ENCODE peak calls at places on chromosomes 7 and 10, in four cellular contexts. M is tibial artery, E is right lobe of liver, P is A549. F is an unnamed sample.
A peak's percentile ranks its signal among the peaks of the same experiment; 100 is the strongest.

GRCh38 chr10:20185116-20185515 is 368.9 kb downstream of the PLXDC2 start:
- DNase-seq in M (no peak), E (no peak), P (no peak), F (no peak)

GRCh38 chr10:70996549-70996948 is 108.2 kb upstream of the PCBD1 start:
- DNase-seq in M (no peak), E (no peak), P (no peak), F (no peak)

GRCh38 chr7:129008645-129009414 is 46.1 kb downstream of the TNPO3 start:
- DNase-seq in M (no peak), E (no peak), P (no peak), F (no peak)

GRCh38 chr10:125000366-125001312 is 58.7 kb downstream of the ZRANB1 start:
- DNase-seq in M (peak; percentile 81), E (peak; percentile 18), P (no peak), F (no peak)

GRCh38 chr7:87144173-87144657 is 8.0 kb upstream of the DMTF1 start:
- DNase-seq in M (no peak), E (no peak), P (no peak), F (no peak)

GRCh38 chr10:70782401-70783055 is 2.6 kb downstream of the TBATA start:
- DNase-seq in M (no peak), E (no peak), P (no peak), F (no peak)

GRCh38 chr7:28739128-28739527 is 219.0 kb downstream of the TRIL start:
- DNase-seq in M (no peak), E (no peak), P (no peak), F (no peak)

GRCh38 chr7:150990416-150991186 is at the start of gene NOS3:
- DNase-seq in M (no peak), E (peak; percentile 8), P (no peak), F (no peak)

GRCh38 chr7:77326131-77326530 is 90.0 kb downstream of the GSAP start:
- DNase-seq in M (no peak), E (no peak), P (no peak), F (no peak)

GRCh38 chr7:81499262-81500116 is 270.4 kb downstream of the HGF start:
- DNase-seq in M (no peak), E (no peak), P (peak; percentile 52), F (peak; percentile 89)

GRCh38 chr10:98404571-98405396 is 10.2 kb downstream of the PYROXD2 start:
- DNase-seq in M (no peak), E (no peak), P (no peak), F (peak; percentile 79)

GRCh38 chr7:34036069-34036920 is 131.0 kb downstream of the BMPER start:
- DNase-seq in M (no peak), E (peak; percentile 78), P (peak; percentile 21), F (no peak)

GRCh38 chr7:138079137-138079536 is 2.9 kb downstream of the AKR1D1 start:
- DNase-seq in M (no peak), E (no peak), P (no peak), F (no peak)

GRCh38 chr7:42155836-42156540 is 81.0 kb downstream of the GLI3 start:
- DNase-seq in M (no peak), E (no peak), P (no peak), F (peak; percentile 43)

GRCh38 chr10:98556061-98556460 is 109.3 kb upstream of the HPS1 start:
- DNase-seq in M (no peak), E (no peak), P (no peak), F (no peak)

GRCh38 chr10:110356628-110357245 is 52.0 kb upstream of the SMNDC1 start:
- DNase-seq in M (no peak), E (peak; percentile 42), P (no peak), F (peak; percentile 73)

DNA sequence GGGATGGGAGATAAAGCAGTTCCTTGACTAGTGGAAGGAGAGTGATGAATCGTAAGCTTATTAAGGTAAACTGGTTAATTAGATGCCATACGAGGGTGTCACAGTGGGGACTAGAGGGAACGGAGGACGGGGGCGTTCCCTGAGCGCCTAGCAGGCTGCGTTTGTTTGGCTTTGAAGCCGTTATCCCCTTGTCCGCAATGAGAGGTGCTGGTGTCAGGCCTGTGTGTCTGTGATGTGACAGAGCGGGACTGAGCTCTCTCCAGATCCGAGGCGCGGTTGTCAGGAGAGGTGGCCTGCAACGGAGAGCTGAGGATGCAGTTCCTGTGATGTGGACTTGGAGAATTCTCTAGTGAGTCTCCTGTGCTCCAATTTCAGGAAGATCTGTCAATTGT is 60.0 kb upstream of the PRPS1L1 start:
- DNase-seq in M (no peak), E (no peak), P (no peak), F (no peak)
- H3K4me3 ChIP-seq in M (peak overlapping the region; percentile 92), E (no peak overlapping the region), P (no peak overlapping the region), F (peak overlapping the region; percentile 52)

GRCh38 chr10:104296687-104297436 is 27.9 kb downstream of the GSTO2 start:
- DNase-seq in M (no peak), E (no peak), P (no peak), F (no peak)

GRCh38 chr10:104300736-104301292 is 31.8 kb downstream of the GSTO2 start:
- DNase-seq in M (peak; percentile 94), E (peak; percentile 44), P (peak; percentile 27), F (peak; percentile 99)

GRCh38 chr10:104300002-104300735 is 31.2 kb downstream of the GSTO2 start:
- DNase-seq in M (peak; percentile 88), E (peak; percentile 47), P (no peak), F (peak; percentile 97)

GRCh38 chr10:104299031-104299904 is 30.3 kb downstream of the GSTO2 start:
- DNase-seq in M (no peak), E (no peak), P (no peak), F (peak; percentile 76)

GRCh38 chr10:104297697-104298660 is 29.0 kb downstream of the GSTO2 start:
- DNase-seq in M (no peak), E (no peak), P (peak; percentile 24), F (peak; percentile 61)
- TF ChIP-seq CTCF in M (no peak), E (no peak), P (peak; percentile 18), F (peak; percentile 71)

DNA sequence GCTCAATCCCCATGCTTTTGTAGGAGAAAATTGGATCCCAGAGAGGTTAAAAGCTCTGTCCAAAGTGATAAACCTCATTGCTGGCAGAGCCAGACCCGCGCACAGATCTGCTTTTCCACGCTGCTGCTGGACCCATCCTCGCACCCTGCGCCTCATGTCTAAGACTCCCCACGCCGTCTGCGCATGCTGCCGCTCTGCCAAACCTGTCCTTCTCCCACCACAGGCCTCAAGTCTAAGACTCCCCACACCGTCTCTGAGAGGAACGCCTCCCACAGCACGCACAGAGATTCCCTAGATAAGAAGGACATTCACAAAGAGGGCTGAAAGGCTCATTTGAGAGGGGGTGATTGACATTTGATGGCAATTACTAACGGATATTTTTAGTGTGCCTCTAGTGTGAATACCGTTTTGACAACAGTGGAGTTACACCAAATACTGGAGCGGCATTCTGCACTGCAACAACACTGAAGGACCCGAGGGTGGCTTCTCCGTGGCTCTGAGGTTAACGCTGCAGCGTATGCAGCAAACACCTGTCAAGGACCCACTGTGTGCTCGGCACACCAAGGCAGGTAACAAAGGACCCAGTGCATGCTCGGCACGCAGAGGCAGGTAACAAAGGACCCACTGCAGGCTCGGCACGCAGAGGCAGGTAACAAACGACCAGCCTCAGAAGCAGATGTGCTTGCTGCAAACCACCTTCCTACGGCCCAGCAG is 231.4 kb downstream of the DNAJB6 start:
- DNase-seq in M (no peak), E (no peak), P (no peak), F (no peak)
- H3K4me3 ChIP-seq in M (peak overlapping the region; percentile 53), E (peak overlapping the region; percentile 44), P (no peak overlapping the region), F (peak overlapping the region; percentile 55)

GRCh38 chr7:23357190-23358093 is 58.3 kb downstream of the MALSU1 start:
- DNase-seq in M (no peak), E (no peak), P (peak; percentile 87), F (peak; percentile 42)
- TF ChIP-seq CTCF in M (no peak), E (peak; percentile 43), P (peak; percentile 78), F (no peak)

GRCh38 chr7:1220958-1221745 is 11.5 kb upstream of the UNCX start:
- DNase-seq in M (no peak), E (no peak), P (no peak), F (no peak)
- H3K4me3 ChIP-seq in M (no peak overlapping the region), E (no peak overlapping the region), P (no peak overlapping the region), F (no peak overlapping the region)

DNA sequence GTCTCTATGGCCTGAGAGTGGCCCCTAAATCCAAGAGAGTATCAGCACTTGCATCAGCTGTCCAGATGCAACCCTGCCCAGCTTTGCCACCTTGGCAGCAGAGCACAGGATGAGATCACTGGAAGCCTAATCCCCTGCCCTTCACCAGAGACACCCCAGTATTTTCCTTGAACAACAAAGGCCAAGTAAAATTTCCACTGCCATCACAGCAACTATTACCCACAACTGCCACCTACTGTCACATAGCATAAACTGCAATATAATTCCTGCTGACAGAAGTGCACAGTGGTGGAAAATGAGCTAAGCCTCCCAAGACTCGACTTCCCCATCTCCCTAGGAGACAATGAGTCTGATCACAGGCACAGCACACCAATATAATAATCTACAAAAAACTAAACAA is 462.8 kb upstream of the ZWINT start:
- DNase-seq in M (no peak), E (no peak), P (no peak), F (no peak)
- TF ChIP-seq CTCF in M (no peak), E (peak; percentile 38), P (no peak), F (no peak)

F was measured in foreskin fibroblast.